ENCODE peak calls at places on chromosomes 4 and X, in eight cellular contexts. One of them, this sample, is unnamed.

GRCh38 chr4:165715989-165716388 is 157.0 kb upstream of the TLL1 start:
- DNase-seq in uterus: no peak
- DNase-seq in activated T-cell treated with anti-CD3 and anti-CD28 coated beads, Interleukin-2, amount 50 U/mL, for 4 hours: no peak
- DNase-seq in DMS 273 treated with DMSO at 0.1 percent for 48 hours: no peak
- DNase-seq in nephron progenitor cell: no peak
- DNase-seq in MV-4-11: no peak
- DNase-seq in activated naive CD4-positive, alpha-beta T cell treated with anti-CD3 and anti-CD28 coated beads for 36 hours: no peak
- DNase-seq in activated T-helper 1 cell treated with anti-CD3 and anti-CD28 coated beads, Interleukin-12 subunit alpha, Interleukin-12 subunit beta, Interleukin-2, Interleukin-4 antibody, amounts not matched to agents 30 ng/mL and 10 ng/mL and 1 ng/mL, durations not matched to agents 14 hours and 24 hours and 36 hours: no peak
- DNase-seq in this sample: no peak

GRCh38 chrX:84339507-84340364 is 151.7 kb upstream of the RPS6KA6 start:
- DNase-seq in uterus: no peak
- DNase-seq in activated T-cell treated with anti-CD3 and anti-CD28 coated beads, Interleukin-2, amount 50 U/mL, for 4 hours: no peak
- DNase-seq in DMS 273 treated with DMSO at 0.1 percent for 48 hours: peak; percentile 21
- DNase-seq in nephron progenitor cell: no peak
- DNase-seq in MV-4-11: peak; percentile 0
- DNase-seq in activated naive CD4-positive, alpha-beta T cell treated with anti-CD3 and anti-CD28 coated beads for 36 hours: no peak
- DNase-seq in activated T-helper 1 cell treated with anti-CD3 and anti-CD28 coated beads, Interleukin-12 subunit alpha, Interleukin-12 subunit beta, Interleukin-2, Interleukin-4 antibody, amounts not matched to agents 30 ng/mL and 10 ng/mL and 1 ng/mL, durations not matched to agents 14 hours and 24 hours and 36 hours: no peak
- DNase-seq in this sample: peak; percentile 1

GRCh38 chr4:176921256-176921655 is 128.5 kb upstream of the VEGFC start:
- DNase-seq in uterus: no peak
- DNase-seq in activated T-cell treated with anti-CD3 and anti-CD28 coated beads, Interleukin-2, amount 50 U/mL, for 4 hours: no peak
- DNase-seq in DMS 273 treated with DMSO at 0.1 percent for 48 hours: no peak
- DNase-seq in nephron progenitor cell: no peak
- DNase-seq in MV-4-11: no peak
- DNase-seq in activated naive CD4-positive, alpha-beta T cell treated with anti-CD3 and anti-CD28 coated beads for 36 hours: no peak
- DNase-seq in activated T-helper 1 cell treated with anti-CD3 and anti-CD28 coated beads, Interleukin-12 subunit alpha, Interleukin-12 subunit beta, Interleukin-2, Interleukin-4 antibody, amounts not matched to agents 30 ng/mL and 10 ng/mL and 1 ng/mL, durations not matched to agents 14 hours and 24 hours and 36 hours: no peak
- DNase-seq in this sample: no peak

GRCh38 chr4:75235359-75235951 is 278.7 kb downstream of the RCHY1 start:
- DNase-seq in uterus: no peak
- DNase-seq in activated T-cell treated with anti-CD3 and anti-CD28 coated beads, Interleukin-2, amount 50 U/mL, for 4 hours: no peak
- DNase-seq in DMS 273 treated with DMSO at 0.1 percent for 48 hours: no peak
- DNase-seq in nephron progenitor cell: no peak
- DNase-seq in MV-4-11: peak; percentile 16
- DNase-seq in activated naive CD4-positive, alpha-beta T cell treated with anti-CD3 and anti-CD28 coated beads for 36 hours: no peak
- DNase-seq in activated T-helper 1 cell treated with anti-CD3 and anti-CD28 coated beads, Interleukin-12 subunit alpha, Interleukin-12 subunit beta, Interleukin-2, Interleukin-4 antibody, amounts not matched to agents 30 ng/mL and 10 ng/mL and 1 ng/mL, durations not matched to agents 14 hours and 24 hours and 36 hours: no peak
- DNase-seq in this sample: no peak

GRCh38 chrX:63658920-63659319 is 126.1 kb downstream of the ARHGEF9 start:
- DNase-seq in uterus: no peak
- DNase-seq in activated T-cell treated with anti-CD3 and anti-CD28 coated beads, Interleukin-2, amount 50 U/mL, for 4 hours: no peak
- DNase-seq in DMS 273 treated with DMSO at 0.1 percent for 48 hours: no peak
- DNase-seq in nephron progenitor cell: no peak
- DNase-seq in MV-4-11: no peak
- DNase-seq in activated naive CD4-positive, alpha-beta T cell treated with anti-CD3 and anti-CD28 coated beads for 36 hours: no peak
- DNase-seq in activated T-helper 1 cell treated with anti-CD3 and anti-CD28 coated beads, Interleukin-12 subunit alpha, Interleukin-12 subunit beta, Interleukin-2, Interleukin-4 antibody, amounts not matched to agents 30 ng/mL and 10 ng/mL and 1 ng/mL, durations not matched to agents 14 hours and 24 hours and 36 hours: no peak
- DNase-seq in this sample: no peak

GRCh38 chr4:186676531-186677158 is 47.0 kb downstream of the FAT1 start:
- DNase-seq in uterus: no peak
- DNase-seq in activated T-cell treated with anti-CD3 and anti-CD28 coated beads, Interleukin-2, amount 50 U/mL, for 4 hours: no peak
- DNase-seq in DMS 273 treated with DMSO at 0.1 percent for 48 hours: no peak
- DNase-seq in nephron progenitor cell: no peak
- DNase-seq in MV-4-11: no peak
- DNase-seq in activated naive CD4-positive, alpha-beta T cell treated with anti-CD3 and anti-CD28 coated beads for 36 hours: no peak
- DNase-seq in activated T-helper 1 cell treated with anti-CD3 and anti-CD28 coated beads, Interleukin-12 subunit alpha, Interleukin-12 subunit beta, Interleukin-2, Interleukin-4 antibody, amounts not matched to agents 30 ng/mL and 10 ng/mL and 1 ng/mL, durations not matched to agents 14 hours and 24 hours and 36 hours: no peak
- DNase-seq in this sample: no peak

GRCh38 chr4:78484574-78484973 is 67.0 kb upstream of the ANXA3 start:
- DNase-seq in uterus: no peak
- DNase-seq in activated T-cell treated with anti-CD3 and anti-CD28 coated beads, Interleukin-2, amount 50 U/mL, for 4 hours: no peak
- DNase-seq in DMS 273 treated with DMSO at 0.1 percent for 48 hours: no peak
- DNase-seq in nephron progenitor cell: no peak
- DNase-seq in MV-4-11: no peak
- DNase-seq in activated naive CD4-positive, alpha-beta T cell treated with anti-CD3 and anti-CD28 coated beads for 36 hours: no peak
- DNase-seq in activated T-helper 1 cell treated with anti-CD3 and anti-CD28 coated beads, Interleukin-12 subunit alpha, Interleukin-12 subunit beta, Interleukin-2, Interleukin-4 antibody, amounts not matched to agents 30 ng/mL and 10 ng/mL and 1 ng/mL, durations not matched to agents 14 hours and 24 hours and 36 hours: no peak
- DNase-seq in this sample: no peak

GRCh38 chr4:143384381-143384994 is 47.8 kb downstream of the GAB1 start:
- DNase-seq in uterus: no peak
- DNase-seq in activated T-cell treated with anti-CD3 and anti-CD28 coated beads, Interleukin-2, amount 50 U/mL, for 4 hours: no peak
- DNase-seq in DMS 273 treated with DMSO at 0.1 percent for 48 hours: peak; percentile 66
- DNase-seq in nephron progenitor cell: no peak
- DNase-seq in MV-4-11: no peak
- DNase-seq in activated naive CD4-positive, alpha-beta T cell treated with anti-CD3 and anti-CD28 coated beads for 36 hours: no peak
- DNase-seq in activated T-helper 1 cell treated with anti-CD3 and anti-CD28 coated beads, Interleukin-12 subunit alpha, Interleukin-12 subunit beta, Interleukin-2, Interleukin-4 antibody, amounts not matched to agents 30 ng/mL and 10 ng/mL and 1 ng/mL, durations not matched to agents 14 hours and 24 hours and 36 hours: no peak
- DNase-seq in this sample: peak; percentile 85

GRCh38 chr4:985123-985830 is 1.6 kb upstream of the IDUA start:
- DNase-seq in uterus: no peak
- DNase-seq in activated T-cell treated with anti-CD3 and anti-CD28 coated beads, Interleukin-2, amount 50 U/mL, for 4 hours: peak; percentile 68
- DNase-seq in DMS 273 treated with DMSO at 0.1 percent for 48 hours: no peak
- DNase-seq in nephron progenitor cell: peak; percentile 80
- DNase-seq in MV-4-11: peak; percentile 44
- DNase-seq in activated naive CD4-positive, alpha-beta T cell treated with anti-CD3 and anti-CD28 coated beads for 36 hours: peak; percentile 80
- DNase-seq in activated T-helper 1 cell treated with anti-CD3 and anti-CD28 coated beads, Interleukin-12 subunit alpha, Interleukin-12 subunit beta, Interleukin-2, Interleukin-4 antibody, amounts not matched to agents 30 ng/mL and 10 ng/mL and 1 ng/mL, durations not matched to agents 14 hours and 24 hours and 36 hours: peak; percentile 61
- DNase-seq in this sample: no peak

GRCh38 chr4:114813961-114814360 is 215.4 kb downstream of the UGT8 start:
- DNase-seq in uterus: no peak
- DNase-seq in activated T-cell treated with anti-CD3 and anti-CD28 coated beads, Interleukin-2, amount 50 U/mL, for 4 hours: no peak
- DNase-seq in DMS 273 treated with DMSO at 0.1 percent for 48 hours: no peak
- DNase-seq in nephron progenitor cell: no peak
- DNase-seq in MV-4-11: no peak
- DNase-seq in activated naive CD4-positive, alpha-beta T cell treated with anti-CD3 and anti-CD28 coated beads for 36 hours: no peak
- DNase-seq in activated T-helper 1 cell treated with anti-CD3 and anti-CD28 coated beads, Interleukin-12 subunit alpha, Interleukin-12 subunit beta, Interleukin-2, Interleukin-4 antibody, amounts not matched to agents 30 ng/mL and 10 ng/mL and 1 ng/mL, durations not matched to agents 14 hours and 24 hours and 36 hours: no peak
- DNase-seq in this sample: no peak

GRCh38 chr4:75630174-75630931 is at the start of gene CDKL2:
- DNase-seq in uterus: peak; percentile 78
- DNase-seq in activated T-cell treated with anti-CD3 and anti-CD28 coated beads, Interleukin-2, amount 50 U/mL, for 4 hours: peak; percentile 91
- DNase-seq in DMS 273 treated with DMSO at 0.1 percent for 48 hours: peak; percentile 20
- DNase-seq in nephron progenitor cell: peak; percentile 86
- DNase-seq in MV-4-11: no peak
- DNase-seq in activated naive CD4-positive, alpha-beta T cell treated with anti-CD3 and anti-CD28 coated beads for 36 hours: peak; percentile 91
- DNase-seq in activated T-helper 1 cell treated with anti-CD3 and anti-CD28 coated beads, Interleukin-12 subunit alpha, Interleukin-12 subunit beta, Interleukin-2, Interleukin-4 antibody, amounts not matched to agents 30 ng/mL and 10 ng/mL and 1 ng/mL, durations not matched to agents 14 hours and 24 hours and 36 hours: peak; percentile 89
- DNase-seq in this sample: no peak

GRCh38 chrX:148298737-148299136 is 201.7 kb upstream of the AFF2 start:
- DNase-seq in uterus: no peak
- DNase-seq in activated T-cell treated with anti-CD3 and anti-CD28 coated beads, Interleukin-2, amount 50 U/mL, for 4 hours: no peak
- DNase-seq in DMS 273 treated with DMSO at 0.1 percent for 48 hours: no peak
- DNase-seq in nephron progenitor cell: no peak
- DNase-seq in MV-4-11: no peak
- DNase-seq in activated naive CD4-positive, alpha-beta T cell treated with anti-CD3 and anti-CD28 coated beads for 36 hours: no peak
- DNase-seq in activated T-helper 1 cell treated with anti-CD3 and anti-CD28 coated beads, Interleukin-12 subunit alpha, Interleukin-12 subunit beta, Interleukin-2, Interleukin-4 antibody, amounts not matched to agents 30 ng/mL and 10 ng/mL and 1 ng/mL, durations not matched to agents 14 hours and 24 hours and 36 hours: no peak
- DNase-seq in this sample: no peak

GRCh38 chr4:93147524-93148212 is 680.9 kb upstream of the ATOH1 start:
- DNase-seq in uterus: no peak
- DNase-seq in activated T-cell treated with anti-CD3 and anti-CD28 coated beads, Interleukin-2, amount 50 U/mL, for 4 hours: no peak
- DNase-seq in DMS 273 treated with DMSO at 0.1 percent for 48 hours: no peak
- DNase-seq in nephron progenitor cell: peak; percentile 40
- DNase-seq in MV-4-11: no peak
- DNase-seq in activated naive CD4-positive, alpha-beta T cell treated with anti-CD3 and anti-CD28 coated beads for 36 hours: no peak
- DNase-seq in activated T-helper 1 cell treated with anti-CD3 and anti-CD28 coated beads, Interleukin-12 subunit alpha, Interleukin-12 subunit beta, Interleukin-2, Interleukin-4 antibody, amounts not matched to agents 30 ng/mL and 10 ng/mL and 1 ng/mL, durations not matched to agents 14 hours and 24 hours and 36 hours: no peak
- DNase-seq in this sample: no peak

GRCh38 chrX:18883961-18884765 is 99.8 kb downstream of the PHKA2 start:
- DNase-seq in uterus: no peak
- DNase-seq in activated T-cell treated with anti-CD3 and anti-CD28 coated beads, Interleukin-2, amount 50 U/mL, for 4 hours: no peak
- DNase-seq in DMS 273 treated with DMSO at 0.1 percent for 48 hours: no peak
- DNase-seq in nephron progenitor cell: no peak
- DNase-seq in MV-4-11: no peak
- DNase-seq in activated naive CD4-positive, alpha-beta T cell treated with anti-CD3 and anti-CD28 coated beads for 36 hours: no peak
- DNase-seq in activated T-helper 1 cell treated with anti-CD3 and anti-CD28 coated beads, Interleukin-12 subunit alpha, Interleukin-12 subunit beta, Interleukin-2, Interleukin-4 antibody, amounts not matched to agents 30 ng/mL and 10 ng/mL and 1 ng/mL, durations not matched to agents 14 hours and 24 hours and 36 hours: no peak
- DNase-seq in this sample: no peak

GRCh38 chr4:721261-722171 is 15.9 kb downstream of the PCGF3 start:
- DNase-seq in uterus: peak; percentile 49
- DNase-seq in activated T-cell treated with anti-CD3 and anti-CD28 coated beads, Interleukin-2, amount 50 U/mL, for 4 hours: no peak
- DNase-seq in DMS 273 treated with DMSO at 0.1 percent for 48 hours: no peak
- DNase-seq in nephron progenitor cell: no peak
- DNase-seq in MV-4-11: no peak
- DNase-seq in activated naive CD4-positive, alpha-beta T cell treated with anti-CD3 and anti-CD28 coated beads for 36 hours: no peak
- DNase-seq in activated T-helper 1 cell treated with anti-CD3 and anti-CD28 coated beads, Interleukin-12 subunit alpha, Interleukin-12 subunit beta, Interleukin-2, Interleukin-4 antibody, amounts not matched to agents 30 ng/mL and 10 ng/mL and 1 ng/mL, durations not matched to agents 14 hours and 24 hours and 36 hours: no peak
- DNase-seq in this sample: no peak

GRCh38 chr4:20037745-20038144 is 214.0 kb upstream of the SLIT2 start:
- DNase-seq in uterus: no peak
- DNase-seq in activated T-cell treated with anti-CD3 and anti-CD28 coated beads, Interleukin-2, amount 50 U/mL, for 4 hours: no peak
- DNase-seq in DMS 273 treated with DMSO at 0.1 percent for 48 hours: no peak
- DNase-seq in nephron progenitor cell: no peak
- DNase-seq in MV-4-11: no peak
- DNase-seq in activated naive CD4-positive, alpha-beta T cell treated with anti-CD3 and anti-CD28 coated beads for 36 hours: no peak
- DNase-seq in activated T-helper 1 cell treated with anti-CD3 and anti-CD28 coated beads, Interleukin-12 subunit alpha, Interleukin-12 subunit beta, Interleukin-2, Interleukin-4 antibody, amounts not matched to agents 30 ng/mL and 10 ng/mL and 1 ng/mL, durations not matched to agents 14 hours and 24 hours and 36 hours: no peak
- DNase-seq in this sample: no peak

GRCh38 chr4:113049421-113050355 is at the start of gene ANK2:
- DNase-seq in uterus: no peak
- DNase-seq in activated T-cell treated with anti-CD3 and anti-CD28 coated beads, Interleukin-2, amount 50 U/mL, for 4 hours: no peak
- DNase-seq in DMS 273 treated with DMSO at 0.1 percent for 48 hours: peak; percentile 7
- DNase-seq in nephron progenitor cell: peak; percentile 68
- DNase-seq in MV-4-11: no peak
- DNase-seq in activated naive CD4-positive, alpha-beta T cell treated with anti-CD3 and anti-CD28 coated beads for 36 hours: no peak
- DNase-seq in activated T-helper 1 cell treated with anti-CD3 and anti-CD28 coated beads, Interleukin-12 subunit alpha, Interleukin-12 subunit beta, Interleukin-2, Interleukin-4 antibody, amounts not matched to agents 30 ng/mL and 10 ng/mL and 1 ng/mL, durations not matched to agents 14 hours and 24 hours and 36 hours: no peak
- DNase-seq in this sample: no peak

GRCh38 chr4:55074386-55074785 is 51.0 kb downstream of the KDR start:
- DNase-seq in uterus: no peak
- DNase-seq in activated T-cell treated with anti-CD3 and anti-CD28 coated beads, Interleukin-2, amount 50 U/mL, for 4 hours: no peak
- DNase-seq in DMS 273 treated with DMSO at 0.1 percent for 48 hours: no peak
- DNase-seq in nephron progenitor cell: no peak
- DNase-seq in MV-4-11: no peak
- DNase-seq in activated naive CD4-positive, alpha-beta T cell treated with anti-CD3 and anti-CD28 coated beads for 36 hours: no peak
- DNase-seq in activated T-helper 1 cell treated with anti-CD3 and anti-CD28 coated beads, Interleukin-12 subunit alpha, Interleukin-12 subunit beta, Interleukin-2, Interleukin-4 antibody, amounts not matched to agents 30 ng/mL and 10 ng/mL and 1 ng/mL, durations not matched to agents 14 hours and 24 hours and 36 hours: no peak
- DNase-seq in this sample: no peak

GRCh38 chr4:1285790-1286553 is 3.7 kb upstream of the MAEA start:
- DNase-seq in uterus: no peak
- DNase-seq in activated T-cell treated with anti-CD3 and anti-CD28 coated beads, Interleukin-2, amount 50 U/mL, for 4 hours: no peak
- DNase-seq in DMS 273 treated with DMSO at 0.1 percent for 48 hours: no peak
- DNase-seq in nephron progenitor cell: no peak
- DNase-seq in MV-4-11: peak; percentile 45
- DNase-seq in activated naive CD4-positive, alpha-beta T cell treated with anti-CD3 and anti-CD28 coated beads for 36 hours: peak; percentile 69
- DNase-seq in activated T-helper 1 cell treated with anti-CD3 and anti-CD28 coated beads, Interleukin-12 subunit alpha, Interleukin-12 subunit beta, Interleukin-2, Interleukin-4 antibody, amounts not matched to agents 30 ng/mL and 10 ng/mL and 1 ng/mL, durations not matched to agents 14 hours and 24 hours and 36 hours: peak; percentile 34
- DNase-seq in this sample: no peak

GRCh38 chrX:46325312-46325877 is 219.8 kb downstream of the ZNF674 start:
- DNase-seq in uterus: no peak
- DNase-seq in activated T-cell treated with anti-CD3 and anti-CD28 coated beads, Interleukin-2, amount 50 U/mL, for 4 hours: peak; percentile 58
- DNase-seq in DMS 273 treated with DMSO at 0.1 percent for 48 hours: no peak
- DNase-seq in nephron progenitor cell: peak; percentile 11
- DNase-seq in MV-4-11: no peak
- DNase-seq in activated naive CD4-positive, alpha-beta T cell treated with anti-CD3 and anti-CD28 coated beads for 36 hours: peak; percentile 67
- DNase-seq in activated T-helper 1 cell treated with anti-CD3 and anti-CD28 coated beads, Interleukin-12 subunit alpha, Interleukin-12 subunit beta, Interleukin-2, Interleukin-4 antibody, amounts not matched to agents 30 ng/mL and 10 ng/mL and 1 ng/mL, durations not matched to agents 14 hours and 24 hours and 36 hours: no peak
- DNase-seq in this sample: no peak

GRCh38 chr4:2261110-2261852 is 628 bp downstream of the MXD4 start:
- DNase-seq in uterus: peak; percentile 42
- DNase-seq in activated T-cell treated with anti-CD3 and anti-CD28 coated beads, Interleukin-2, amount 50 U/mL, for 4 hours: peak; percentile 27
- DNase-seq in DMS 273 treated with DMSO at 0.1 percent for 48 hours: no peak
- DNase-seq in nephron progenitor cell: peak; percentile 71
- DNase-seq in MV-4-11: peak; percentile 21
- DNase-seq in activated naive CD4-positive, alpha-beta T cell treated with anti-CD3 and anti-CD28 coated beads for 36 hours: peak; percentile 49
- DNase-seq in activated T-helper 1 cell treated with anti-CD3 and anti-CD28 coated beads, Interleukin-12 subunit alpha, Interleukin-12 subunit beta, Interleukin-2, Interleukin-4 antibody, amounts not matched to agents 30 ng/mL and 10 ng/mL and 1 ng/mL, durations not matched to agents 14 hours and 24 hours and 36 hours: peak; percentile 71
- DNase-seq in this sample: no peak

GRCh38 chrX:108558217-108558616 is 118.6 kb downstream of the COL4A5 start:
- DNase-seq in uterus: no peak
- DNase-seq in activated T-cell treated with anti-CD3 and anti-CD28 coated beads, Interleukin-2, amount 50 U/mL, for 4 hours: no peak
- DNase-seq in DMS 273 treated with DMSO at 0.1 percent for 48 hours: no peak
- DNase-seq in nephron progenitor cell: no peak
- DNase-seq in MV-4-11: no peak
- DNase-seq in activated naive CD4-positive, alpha-beta T cell treated with anti-CD3 and anti-CD28 coated beads for 36 hours: no peak
- DNase-seq in activated T-helper 1 cell treated with anti-CD3 and anti-CD28 coated beads, Interleukin-12 subunit alpha, Interleukin-12 subunit beta, Interleukin-2, Interleukin-4 antibody, amounts not matched to agents 30 ng/mL and 10 ng/mL and 1 ng/mL, durations not matched to agents 14 hours and 24 hours and 36 hours: no peak
- DNase-seq in this sample: no peak

GRCh38 chrX:136318895-136319597 is 18.3 kb downstream of the ADGRG4 start:
- DNase-seq in uterus: no peak
- DNase-seq in activated T-cell treated with anti-CD3 and anti-CD28 coated beads, Interleukin-2, amount 50 U/mL, for 4 hours: no peak
- DNase-seq in DMS 273 treated with DMSO at 0.1 percent for 48 hours: peak; percentile 96
- DNase-seq in nephron progenitor cell: no peak
- DNase-seq in MV-4-11: no peak
- DNase-seq in activated naive CD4-positive, alpha-beta T cell treated with anti-CD3 and anti-CD28 coated beads for 36 hours: no peak
- DNase-seq in activated T-helper 1 cell treated with anti-CD3 and anti-CD28 coated beads, Interleukin-12 subunit alpha, Interleukin-12 subunit beta, Interleukin-2, Interleukin-4 antibody, amounts not matched to agents 30 ng/mL and 10 ng/mL and 1 ng/mL, durations not matched to agents 14 hours and 24 hours and 36 hours: no peak
- DNase-seq in this sample: peak; percentile 85

GRCh38 chr4:81314196-81314896 is 99.3 kb upstream of the PRKG2 start:
- DNase-seq in uterus: no peak
- DNase-seq in activated T-cell treated with anti-CD3 and anti-CD28 coated beads, Interleukin-2, amount 50 U/mL, for 4 hours: no peak
- DNase-seq in DMS 273 treated with DMSO at 0.1 percent for 48 hours: peak; percentile 18
- DNase-seq in nephron progenitor cell: peak; percentile 46
- DNase-seq in MV-4-11: no peak
- DNase-seq in activated naive CD4-positive, alpha-beta T cell treated with anti-CD3 and anti-CD28 coated beads for 36 hours: no peak
- DNase-seq in activated T-helper 1 cell treated with anti-CD3 and anti-CD28 coated beads, Interleukin-12 subunit alpha, Interleukin-12 subunit beta, Interleukin-2, Interleukin-4 antibody, amounts not matched to agents 30 ng/mL and 10 ng/mL and 1 ng/mL, durations not matched to agents 14 hours and 24 hours and 36 hours: no peak
- DNase-seq in this sample: no peak

This sample was measured in NCI-H446 treated with DMSO at 0.1 percent for 48 hours.